ENCODE peak calls at places on chromosome 5, in six cellular contexts. Z is K562, I is aorta, U is uterus, L is ovary, O is mesendoderm. Q is an unnamed sample. For H3K36me3 and H3K4me1, the result is how much of the 10 kb centered on the place peaks cover.

GRCh38 chr5:21680196-21680595 is 1172.9 kb downstream of the CDH12 start:
- DNase-seq in Z (no peak), I (no peak), U (no peak), L (no peak), O (no peak), Q (no peak)

GRCh38 chr5:33032161-33033085 is 321.3 kb downstream of the NPR3 start:
- DNase-seq in Z (no peak), I (no peak), U (no peak), L (no peak), O (no peak), Q (no peak)

GRCh38 chr5:174843263-174844250 is 119.2 kb downstream of the MSX2 start:
- DNase-seq in Z (no peak), I (no peak), U (peak), L (no peak), O (peak), Q (no peak)

GRCh38 chr5:32443541-32444190 is 874 bp downstream of the ZFR start:
- DNase-seq in Z (peak), I (peak), U (peak), L (peak), O (peak), Q (peak)

GRCh38 chr5:128538249-128539037 is 398 bp upstream of the FBN2 start:
- DNase-seq in Z (no peak), I (peak), U (peak), L (peak), O (peak), Q (peak)

GRCh38 chr5:21212026-21212425 is 1224.0 kb upstream of the CDH18 start:
- DNase-seq in Z (no peak), I (no peak), U (no peak), L (no peak), O (no peak), Q (no peak)

GRCh38 chr5:103472820-103473219 is 89.8 kb downstream of the NUDT12 start:
- DNase-seq in Z (peak), I (no peak), U (no peak), L (no peak), O (peak), Q (no peak)

GRCh38 chr5:133052317-133053175 is 733 bp downstream of the HSPA4 start:
- DNase-seq in Z (peak), I (peak), U (peak), L (peak), O (peak), Q (peak)

GRCh38 chr5:150593593-150593992 is 46.9 kb upstream of the SYNPO start:
- DNase-seq in Z (peak), I (peak), U (no peak), L (peak), O (no peak), Q (no peak)

GRCh38 chr5:172678902-172679301 is 37.8 kb downstream of the NEURL1B start:
- DNase-seq in Z (peak), I (peak), U (peak), L (no peak), O (no peak), Q (peak)

GRCh38 chr5:35302544-35302943 is 72.3 kb upstream of the PRLR start:
- DNase-seq in Z (no peak), I (no peak), U (no peak), L (no peak), O (no peak), Q (no peak)

GRCh38 chr5:142512680-142513042 is 173.2 kb downstream of the FGF1 start:
- DNase-seq in Z (no peak), I (no peak), U (no peak), L (no peak), O (peak), Q (peak)

GRCh38 chr5:72387985-72388384 is 67.8 kb downstream of the PTCD2 start:
- DNase-seq in Z (no peak), I (no peak), U (no peak), L (no peak), O (peak), Q (no peak)

GRCh38 chr5:151178372-151178771 is 20.8 kb upstream of the ANXA6 start:
- DNase-seq in Z (no peak), I (no peak), U (peak), L (no peak), O (no peak), Q (no peak)

GRCh38 chr5:179212870-179213269 is 132.4 kb downstream of the ADAMTS2 start:
- DNase-seq in Z (no peak), I (no peak), U (no peak), L (no peak), O (no peak), Q (no peak)

GRCh38 chr5:119411935-119412623 is 40.2 kb upstream of the HSD17B4 start:
- DNase-seq in Z (peak), I (peak), U (peak), L (peak), O (peak), Q (peak)

GRCh38 chr5:161562446-161562845 is 15.9 kb upstream of the GABRB2 start:
- DNase-seq in Z (no peak), I (no peak), U (no peak), L (no peak), O (no peak), Q (no peak)

GRCh38 chr5:142856269-142856668 is 86.1 kb downstream of the ARHGAP26 start:
- DNase-seq in Z (no peak), I (no peak), U (no peak), L (no peak), O (no peak), Q (no peak)

GRCh38 chr5:168651654-168652053 is 72.5 kb upstream of the PANK3 start:
- DNase-seq in Z (no peak), I (no peak), U (no peak), L (no peak), O (no peak), Q (no peak)
- H3K27ac ChIP-seq in Z (no peak), I (no peak), U (no peak), L (no peak), O (no peak), Q (no peak)

GRCh38 chr5:38506302-38506701 is 50.1 kb downstream of the LIFR start:
- DNase-seq in Z (no peak), I (no peak), U (no peak), L (no peak), O (no peak), Q (no peak)

GRCh38 chr5:38515081-38515480 is 41.4 kb downstream of the LIFR start:
- DNase-seq in Z (no peak), I (no peak), U (no peak), L (no peak), O (no peak), Q (no peak)

GRCh38 chr5:38509185-38509584 is 47.3 kb downstream of the LIFR start:
- DNase-seq in Z (no peak), I (no peak), U (no peak), L (no peak), O (no peak), Q (no peak)
- H3K36me3 ChIP-seq in Z (under half), I (under half), U (under half), L (under half), O (under half), Q (under half)

GRCh38 chr5:138873096-138873885 is 1.8 kb downstream of the LRRTM2 start:
- DNase-seq in Z (no peak), I (no peak), U (no peak), L (no peak), O (no peak), Q (no peak)

GRCh38 chr5:138876811-138877210 is 1.7 kb upstream of the LRRTM2 start:
- DNase-seq in Z (no peak), I (no peak), U (no peak), L (no peak), O (no peak), Q (no peak)

GRCh38 chr5:138873886-138874200 is 1.3 kb downstream of the LRRTM2 start:
- DNase-seq in Z (no peak), I (no peak), U (no peak), L (no peak), O (no peak), Q (no peak)

GRCh38 chr5:138874241-138874640 is 894 bp downstream of the LRRTM2 start:
- DNase-seq in Z (no peak), I (no peak), U (no peak), L (no peak), O (no peak), Q (no peak)

GRCh38 chr5:138874771-138875628 is at the start of gene LRRTM2:
- DNase-seq in Z (peak), I (no peak), U (no peak), L (no peak), O (no peak), Q (no peak)
- H3K4me1 ChIP-seq in Z (under half), I (under half), U (under half), L (under half), O (under half), Q (under half)

GRCh38 chr5:88140863-88141694 is 127.6 kb downstream of the TMEM161B start:
- DNase-seq in Z (peak), I (peak), U (peak), L (peak), O (peak), Q (peak)
- H3K27ac ChIP-seq in Z (peak), I (no peak), U (peak), L (peak), O (no peak), Q (no peak)

GRCh38 chr5:157735991-157736390 is 4.8 kb downstream of the THG1L start:
- DNase-seq in Z (no peak), I (no peak), U (no peak), L (no peak), O (no peak), Q (no peak)

GRCh38 chr5:157732130-157732783 is 1.0 kb downstream of the THG1L start:
- DNase-seq in Z (no peak), I (no peak), U (no peak), L (no peak), O (no peak), Q (no peak)

GRCh38 chr5:157732784-157733262 is 1.6 kb downstream of the THG1L start:
- DNase-seq in Z (peak), I (no peak), U (no peak), L (no peak), O (no peak), Q (no peak)

GRCh38 chr5:157731272-157732129 is at the start of gene THG1L:
- DNase-seq in Z (peak), I (peak), U (peak), L (peak), O (peak), Q (peak)

DNA sequence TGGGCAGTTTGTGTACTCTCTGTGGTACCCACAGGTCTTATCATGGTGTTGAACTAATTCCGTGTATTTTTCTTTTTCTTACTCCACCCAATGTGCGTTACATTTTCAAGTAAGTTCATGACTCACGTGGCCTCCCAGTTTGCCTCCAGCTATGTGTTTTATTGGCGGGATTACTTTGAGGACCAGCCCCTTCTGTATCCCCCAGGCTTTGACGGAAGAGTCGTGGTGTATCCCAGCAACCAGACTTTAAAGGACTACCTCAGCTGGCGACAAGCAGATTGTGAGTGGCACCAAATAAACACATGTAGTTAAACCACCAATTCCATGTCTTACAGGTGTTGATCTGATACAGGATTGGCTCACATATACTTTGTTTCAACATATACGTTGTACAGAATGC is 3.2 kb downstream of the THG1L start:
- DNase-seq in Z (no peak), I (no peak), U (no peak), L (no peak), O (no peak), Q (no peak)
- H3K36me3 ChIP-seq in Z (half or more), I (under half), U (under half), L (under half), O (under half), Q (under half)

GRCh38 chr5:6715758-6716633 is 2.8 kb downstream of the TENT4A start:
- DNase-seq in Z (no peak), I (no peak), U (peak), L (no peak), O (no peak), Q (no peak)

GRCh38 chr5:6716634-6717149 is 3.5 kb downstream of the TENT4A start:
- DNase-seq in Z (no peak), I (no peak), U (peak), L (no peak), O (no peak), Q (no peak)

GRCh38 chr5:6718161-6718681 is 5.0 kb downstream of the TENT4A start:
- DNase-seq in Z (no peak), I (no peak), U (peak), L (no peak), O (no peak), Q (no peak)

GRCh38 chr5:6717687-6718086 is 4.5 kb downstream of the TENT4A start:
- DNase-seq in Z (no peak), I (no peak), U (peak), L (no peak), O (no peak), Q (no peak)

GRCh38 chr5:6717247-6717646 is 4.0 kb downstream of the TENT4A start:
- DNase-seq in Z (no peak), I (no peak), U (no peak), L (no peak), O (no peak), Q (no peak)
- H3K4me1 ChIP-seq in Z (under half), I (under half), U (under half), L (under half), O (under half), Q (half or more)

GRCh38 chr5:2773327-2773726 is 21.9 kb upstream of the IRX2 start:
- DNase-seq in Z (no peak), I (no peak), U (no peak), L (no peak), O (no peak), Q (no peak)
- H3K27ac ChIP-seq in Z (no peak), I (no peak), U (no peak), L (no peak), O (no peak), Q (no peak)

GRCh38 chr5:74765929-74766328 is 988 bp downstream of the GFM2 start:
- DNase-seq in Z (no peak), I (no peak), U (no peak), L (no peak), O (no peak), Q (no peak)

GRCh38 chr5:74766887-74767578 is at the start of the genes GFM2 and NSA2:
- DNase-seq in Z (peak), I (peak), U (peak), L (peak), O (peak), Q (peak)

GRCh38 chr5:74763504-74763903 is 3.4 kb downstream of the GFM2 start:
- DNase-seq in Z (no peak), I (no peak), U (no peak), L (no peak), O (no peak), Q (no peak)

GRCh38 chr5:74766348-74766886 is 500 bp downstream of the GFM2 start:
- DNase-seq in Z (peak), I (no peak), U (no peak), L (no peak), O (peak), Q (no peak)

GRCh38 chr5:74765201-74765600 is 1.7 kb downstream of the GFM2 start:
- DNase-seq in Z (peak), I (no peak), U (no peak), L (no peak), O (peak), Q (no peak)
- H3K36me3 ChIP-seq in Z (half or more), I (under half), U (under half), L (under half), O (under half), Q (under half)